ENCODE peak calls at places on chromosomes 3 and 15, in nine cellular contexts. Z, O, V, U, A, K, D, S and M are unnamed samples.

GRCh38 chr3:156553705-156554356 is 1.1 kb downstream of the SSR3 start:
- DNase-seq in Z (no peak), O (peak), V (peak), U (peak), A (peak), K (no peak), D (no peak), S (peak), M (peak)

GRCh38 chr15:59591372-59591771 is 20.2 kb upstream of the GCNT3 start:
- DNase-seq in Z (no peak), O (no peak), V (no peak), U (no peak), A (no peak), K (no peak), D (no peak), S (no peak), M (no peak)

GRCh38 chr3:16142350-16143050 is 32.0 kb upstream of the GALNT15 start:
- DNase-seq in Z (no peak), O (no peak), V (no peak), U (no peak), A (no peak), K (no peak), D (no peak), S (no peak), M (no peak)

GRCh38 chr3:76942096-76942495 is 97.8 kb upstream of the ROBO2 start:
- DNase-seq in Z (no peak), O (peak), V (no peak), U (no peak), A (no peak), K (no peak), D (no peak), S (no peak), M (no peak)

GRCh38 chr15:74833376-74834107 is 7.1 kb downstream of the CPLX3 start:
- DNase-seq in Z (no peak), O (no peak), V (no peak), U (no peak), A (no peak), K (no peak), D (no peak), S (no peak), M (no peak)

GRCh38 chr3:168248383-168249047 is 152.8 kb upstream of the GOLIM4 start:
- DNase-seq in Z (peak), O (peak), V (peak), U (no peak), A (no peak), K (peak), D (no peak), S (peak), M (no peak)

GRCh38 chr3:119810018-119810435 is 28.1 kb downstream of the NR1I2 start:
- DNase-seq in Z (peak), O (no peak), V (peak), U (no peak), A (no peak), K (peak), D (no peak), S (peak), M (no peak)

GRCh38 chr3:16743276-16743675 is 138.1 kb upstream of the DAZL start:
- DNase-seq in Z (no peak), O (no peak), V (no peak), U (no peak), A (no peak), K (no peak), D (no peak), S (no peak), M (no peak)

GRCh38 chr15:66095871-66096710 is 157.5 kb downstream of the MEGF11 start:
- DNase-seq in Z (peak), O (no peak), V (no peak), U (no peak), A (no peak), K (no peak), D (no peak), S (no peak), M (no peak)

GRCh38 chr3:126300761-126301481 is 56.3 kb downstream of the KLF15 start:
- DNase-seq in Z (peak), O (no peak), V (peak), U (no peak), A (no peak), K (no peak), D (peak), S (no peak), M (no peak)

GRCh38 chr15:57747206-57747605 is 40.7 kb downstream of the POLR2M start:
- DNase-seq in Z (no peak), O (no peak), V (peak), U (no peak), A (no peak), K (no peak), D (no peak), S (no peak), M (no peak)

GRCh38 chr3:98814799-98815450 is 51.8 kb downstream of the ST3GAL6 start:
- DNase-seq in Z (no peak), O (no peak), V (peak), U (no peak), A (no peak), K (no peak), D (no peak), S (peak), M (no peak)

GRCh38 chr3:6605245-6605644 is 255.7 kb upstream of the GRM7 start:
- DNase-seq in Z (no peak), O (no peak), V (no peak), U (no peak), A (no peak), K (no peak), D (no peak), S (peak), M (no peak)

GRCh38 chr3:49238274-49239127 is 38.5 kb downstream of the C3orf62 start:
- DNase-seq in Z (no peak), O (peak), V (peak), U (no peak), A (peak), K (peak), D (no peak), S (peak), M (peak)

GRCh38 chr3:74601793-74602192 is 12.7 kb downstream of the CNTN3 start:
- DNase-seq in Z (no peak), O (no peak), V (no peak), U (no peak), A (no peak), K (no peak), D (no peak), S (no peak), M (peak)

GRCh38 chr3:48898383-48899234 is at the start of gene SLC25A20:
- DNase-seq in Z (peak), O (peak), V (peak), U (peak), A (peak), K (peak), D (no peak), S (peak), M (peak)

GRCh38 chr3:13280122-13280790 is 139.9 kb downstream of the NUP210 start:
- DNase-seq in Z (peak), O (no peak), V (no peak), U (no peak), A (no peak), K (no peak), D (no peak), S (no peak), M (no peak)

GRCh38 chr3:44206862-44207652 is 34.6 kb upstream of the TOPAZ1 start:
- DNase-seq in Z (no peak), O (no peak), V (no peak), U (no peak), A (no peak), K (no peak), D (no peak), S (no peak), M (no peak)

GRCh38 chr3:43754316-43754715 is 63.6 kb downstream of the ABHD5 start:
- DNase-seq in Z (no peak), O (no peak), V (no peak), U (no peak), A (no peak), K (no peak), D (no peak), S (peak), M (no peak)

GRCh38 chr15:70906842-70907241 is 14.2 kb downstream of the LRRC49 start:
- DNase-seq in Z (no peak), O (no peak), V (peak), U (no peak), A (no peak), K (no peak), D (no peak), S (peak), M (no peak)

GRCh38 chr15:93072440-93073394 is 16.3 kb downstream of the RGMA start:
- DNase-seq in Z (no peak), O (peak), V (peak), U (no peak), A (no peak), K (no peak), D (no peak), S (peak), M (no peak)

GRCh38 chr3:171841620-171842000 is 1.5 kb upstream of the TMEM212 start:
- DNase-seq in Z (no peak), O (no peak), V (peak), U (no peak), A (no peak), K (no peak), D (no peak), S (peak), M (no peak)

GRCh38 chr15:64503197-64503596 is 42.8 kb downstream of the ZNF609 start:
- DNase-seq in Z (no peak), O (no peak), V (peak), U (no peak), A (peak), K (no peak), D (no peak), S (peak), M (no peak)

GRCh38 chr3:135633078-135633477 is 332.4 kb upstream of the PPP2R3A start:
- DNase-seq in Z (no peak), O (no peak), V (no peak), U (no peak), A (no peak), K (no peak), D (no peak), S (no peak), M (no peak)

GRCh38 chr3:70771426-70772147 is 459.1 kb upstream of the MDFIC2 start:
- DNase-seq in Z (no peak), O (no peak), V (peak), U (no peak), A (no peak), K (no peak), D (no peak), S (peak), M (no peak)

GRCh38 chr15:65132841-65133549 is 613 bp downstream of the PDCD7 start:
- DNase-seq in Z (peak), O (peak), V (peak), U (no peak), A (peak), K (peak), D (peak), S (peak), M (no peak)

GRCh38 chr3:185647134-185647879 is 61.2 kb downstream of the SENP2 start:
- DNase-seq in Z (no peak), O (no peak), V (no peak), U (no peak), A (no peak), K (no peak), D (no peak), S (no peak), M (no peak)

GRCh38 chr15:83446904-83447708 is at the start of gene SH3GL3:
- DNase-seq in Z (peak), O (no peak), V (peak), U (no peak), A (no peak), K (peak), D (no peak), S (peak), M (no peak)

GRCh38 chr3:120568624-120569023 is 27.5 kb upstream of the NDUFB4 start:
- DNase-seq in Z (no peak), O (no peak), V (no peak), U (no peak), A (no peak), K (no peak), D (no peak), S (peak), M (no peak)

GRCh38 chr15:70690491-70691281 is 72.7 kb downstream of the UACA start:
- DNase-seq in Z (no peak), O (no peak), V (peak), U (no peak), A (no peak), K (no peak), D (no peak), S (no peak), M (no peak)

GRCh38 chr15:66681395-66681794 is 20.6 kb upstream of the SMAD6 start:
- DNase-seq in Z (no peak), O (no peak), V (no peak), U (no peak), A (no peak), K (no peak), D (no peak), S (no peak), M (no peak)

GRCh38 chr3:70989174-70989573 is 594.4 kb downstream of the FOXP1 start:
- DNase-seq in Z (no peak), O (no peak), V (peak), U (peak), A (no peak), K (no peak), D (peak), S (peak), M (no peak)

GRCh38 chr3:64209866-64210609 is 15.2 kb downstream of the PRICKLE2 start:
- DNase-seq in Z (no peak), O (no peak), V (peak), U (no peak), A (no peak), K (no peak), D (no peak), S (no peak), M (no peak)

GRCh38 chr3:67946446-67946845 is 292.0 kb upstream of the SUCLG2 start:
- DNase-seq in Z (no peak), O (no peak), V (peak), U (no peak), A (no peak), K (no peak), D (no peak), S (peak), M (no peak)

GRCh38 chr3:71176366-71176765 is 407.2 kb downstream of the FOXP1 start:
- DNase-seq in Z (no peak), O (no peak), V (no peak), U (no peak), A (peak), K (no peak), D (no peak), S (no peak), M (no peak)

GRCh38 chr3:103381286-103381685 is 946.5 kb downstream of the ZPLD1 start:
- DNase-seq in Z (no peak), O (no peak), V (no peak), U (no peak), A (no peak), K (no peak), D (no peak), S (no peak), M (no peak)

GRCh38 chr3:53936347-53936746 is 44.7 kb upstream of the SELENOK start:
- DNase-seq in Z (no peak), O (no peak), V (no peak), U (no peak), A (no peak), K (no peak), D (no peak), S (no peak), M (no peak)

GRCh38 chr3:24339266-24339825 is 155.3 kb downstream of the THRB start:
- DNase-seq in Z (no peak), O (no peak), V (no peak), U (no peak), A (no peak), K (no peak), D (no peak), S (no peak), M (no peak)
- H3K4me3 ChIP-seq in Z (no peak), O (no peak), V (no peak), U (no peak), A (no peak), K (no peak), D (no peak), S (no peak), M (no peak)

GRCh38 chr3:133474251-133474801 is 74.5 kb downstream of the BFSP2 start:
- DNase-seq in Z (no peak), O (no peak), V (peak), U (peak), A (no peak), K (no peak), D (no peak), S (peak), M (peak)

GRCh38 chr3:133472889-133473288 is 73.0 kb downstream of the BFSP2 start:
- DNase-seq in Z (no peak), O (no peak), V (no peak), U (no peak), A (peak), K (no peak), D (no peak), S (no peak), M (no peak)

GRCh38 chr3:133477497-133477896 is 77.6 kb downstream of the BFSP2 start:
- DNase-seq in Z (no peak), O (no peak), V (no peak), U (no peak), A (peak), K (no peak), D (no peak), S (no peak), M (no peak)

GRCh38 chr3:133476971-133477375 is 77.1 kb downstream of the BFSP2 start:
- DNase-seq in Z (no peak), O (peak), V (no peak), U (no peak), A (peak), K (no peak), D (no peak), S (no peak), M (no peak)

GRCh38 chr3:133475245-133476010 is 75.6 kb downstream of the BFSP2 start:
- DNase-seq in Z (no peak), O (peak), V (no peak), U (no peak), A (peak), K (peak), D (no peak), S (no peak), M (no peak)
- TF ChIP-seq CTCF in Z (no peak), O (no peak), V (no peak), U (no peak), A (no peak), K (no peak), D (no peak), S (no peak), M (no peak)

DNA sequence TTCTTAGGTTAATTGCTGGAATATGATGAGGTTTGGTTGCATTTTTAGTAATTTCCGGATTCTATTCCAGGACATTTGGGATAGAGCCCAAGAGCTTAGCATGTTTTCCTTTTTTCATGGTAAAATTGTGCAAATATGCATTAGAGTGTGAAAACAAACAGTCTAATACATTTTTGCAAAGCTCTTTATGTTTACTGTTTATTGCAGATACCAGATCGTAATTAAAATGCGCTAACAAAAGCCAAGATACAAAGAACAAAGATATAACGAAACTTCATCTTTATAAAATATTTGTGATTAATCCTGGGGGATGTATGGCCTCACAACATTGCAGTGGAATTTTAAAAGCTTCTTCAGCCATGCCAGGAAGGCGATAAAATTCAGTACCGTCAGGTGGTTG is 94.5 kb upstream of the TBC1D5 start:
- DNase-seq in Z (no peak), O (no peak), V (no peak), U (no peak), A (no peak), K (no peak), D (no peak), S (no peak), M (no peak)
- H3K4me3 ChIP-seq in Z (no peak), O (no peak), V (no peak), U (no peak), A (no peak), K (no peak), D (no peak), S (no peak), M (no peak)

DNA sequence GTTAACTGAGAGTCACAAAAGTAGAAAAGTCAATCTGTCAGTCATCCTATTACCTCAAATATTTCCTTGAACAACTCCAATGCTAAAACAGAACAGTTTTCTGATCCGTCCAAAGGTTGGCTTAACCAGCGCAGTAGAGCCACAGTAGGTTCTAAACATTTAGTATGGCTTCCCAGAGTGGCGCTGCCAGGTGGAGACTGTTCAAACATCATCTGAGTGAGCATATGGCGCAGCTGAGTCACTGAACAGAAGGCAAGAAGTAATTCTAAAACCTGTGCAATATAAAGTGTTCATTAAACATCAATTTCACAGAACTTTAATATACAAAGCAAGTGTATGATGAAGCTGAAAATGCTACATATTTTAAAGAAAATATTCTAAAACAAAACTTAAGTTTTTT is 19.9 kb downstream of the CIP2A start:
- DNase-seq in Z (no peak), O (no peak), V (no peak), U (no peak), A (no peak), K (no peak), D (no peak), S (no peak), M (no peak)
- TF ChIP-seq CTCF in Z (no peak), O (no peak), V (no peak), U (no peak), A (no peak), K (no peak), D (no peak), S (no peak), M (no peak)